ENCODE peak calls at places on chromosomes 6 and 20, in seven cellular contexts. E is IMR-90; R is spleen; V is CD8-positive, alpha-beta T cell; M is H9; T is MM.1S; G is endodermal cell. C is an unnamed sample. For H3K4me1, the result is how much of the 10 kb centered on the place peaks cover.

GRCh38 chr6:77015350-77015749 is 447.9 kb downstream of the HTR1B start:
- DNase-seq in G (no peak), T (no peak), V (no peak), E (peak), M (no peak), R (no peak), C (no peak)

GRCh38 chr20:22924949-22925612 is 110.0 kb upstream of the SSTR4 start:
- DNase-seq in M (no peak), R (no peak), E (no peak), T (no peak), V (no peak), G (no peak), C (no peak)

GRCh38 chr6:13472099-13472498 is 15.3 kb downstream of the GFOD1 start:
- DNase-seq in R (no peak), M (no peak), G (no peak), V (no peak), T (no peak), E (peak), C (no peak)

GRCh38 chr6:21508753-21509152 is 84.8 kb upstream of the SOX4 start:
- DNase-seq in R (no peak), G (no peak), M (no peak), T (no peak), V (no peak), E (no peak), C (no peak)

GRCh38 chr6:166305562-166306117 is 2.6 kb downstream of the PRR18 start:
- DNase-seq in M (no peak), T (no peak), R (no peak), G (no peak), E (no peak), V (no peak), C (no peak)

GRCh38 chr20:15278041-15278440 is 940.6 kb upstream of the FLRT3 start:
- DNase-seq in V (no peak), T (no peak), E (no peak), M (no peak), R (no peak), G (no peak), C (no peak)

GRCh38 chr6:54913211-54913610 is 66.6 kb downstream of the FAM83B start:
- DNase-seq in G (no peak), M (no peak), V (no peak), E (no peak), R (no peak), T (no peak), C (no peak)

GRCh38 chr20:55386686-55387085 is 618.6 kb downstream of the CBLN4 start:
- DNase-seq in R (no peak), V (no peak), T (no peak), G (no peak), E (no peak), M (no peak), C (no peak)

GRCh38 chr6:33251390-33252012 is 20.2 kb downstream of the VPS52 start:
- DNase-seq in V (no peak), G (no peak), E (peak), T (no peak), M (no peak), R (no peak), C (no peak)

GRCh38 chr6:128641701-128642100 is 121.3 kb upstream of the PTPRK start:
- DNase-seq in G (no peak), E (peak), R (no peak), M (no peak), V (no peak), T (no peak), C (no peak)

GRCh38 chr6:92589970-92590369 is 829.4 kb downstream of the EPHA7 start:
- DNase-seq in M (no peak), G (no peak), E (peak), V (no peak), T (no peak), R (no peak), C (no peak)

GRCh38 chr20:20837574-20838021 is 125.2 kb upstream of the RALGAPA2 start:
- DNase-seq in E (peak), T (peak), G (peak), R (no peak), V (no peak), M (peak), C (no peak)

GRCh38 chr6:3385660-3386151 is 71.1 kb downstream of the SLC22A23 start:
- DNase-seq in V (no peak), T (no peak), E (no peak), R (no peak), G (no peak), M (no peak), C (no peak)

GRCh38 chr6:115545410-115545986 is 515.2 kb downstream of the FRK start:
- DNase-seq in V (no peak), M (peak), E (no peak), G (peak), R (no peak), T (no peak), C (no peak)

GRCh38 chr6:11701568-11701967 is 77.0 kb downstream of the ADTRP start:
- DNase-seq in R (no peak), G (no peak), M (no peak), T (no peak), V (no peak), E (no peak), C (no peak)

GRCh38 chr6:42453027-42453648 is 1.4 kb upstream of the TRERF1 start:
- DNase-seq in R (peak), M (peak), V (peak), T (peak), E (peak), G (peak), C (peak)

GRCh38 chr6:149783551-149783950 is 34.0 kb downstream of the PCMT1 start:
- DNase-seq in T (no peak), M (no peak), V (no peak), E (no peak), G (no peak), R (no peak), C (no peak)

GRCh38 chr6:24547243-24547642 is 52.5 kb downstream of the ALDH5A1 start:
- DNase-seq in E (no peak), T (no peak), R (no peak), M (peak), V (peak), G (peak), C (no peak)

GRCh38 chr20:58463231-58463630 is 52.0 kb downstream of the APCDD1L start:
- DNase-seq in E (no peak), V (no peak), T (no peak), M (no peak), R (no peak), G (no peak), C (no peak)

GRCh38 chr6:41367700-41368099 is 32.3 kb downstream of the NCR2 start:
- DNase-seq in M (peak), R (no peak), E (peak), G (peak), T (no peak), V (no peak), C (peak)

GRCh38 chr6:69337301-69337700 is 459.5 kb downstream of the LMBRD1 start:
- DNase-seq in G (no peak), R (no peak), T (no peak), V (no peak), E (no peak), M (no peak), C (no peak)

GRCh38 chr6:159360306-159360705 is 191.1 kb downstream of the FNDC1 start:
- DNase-seq in E (no peak), R (no peak), M (no peak), T (no peak), G (no peak), V (no peak), C (no peak)

GRCh38 chr20:52985687-52986086 is 13.5 kb downstream of the TSHZ2 start:
- DNase-seq in E (no peak), G (no peak), M (no peak), V (no peak), T (no peak), R (no peak), C (no peak)

GRCh38 chr6:79463721-79464120 is 73.5 kb downstream of the LCA5 start:
- DNase-seq in T (no peak), M (peak), E (no peak), G (peak), V (no peak), R (no peak), C (peak)

GRCh38 chr20:52104546-52105044 is 87.0 kb downstream of the ZFP64 start:
- DNase-seq in E (peak), T (no peak), G (peak), V (no peak), M (peak), R (no peak), C (peak)

GRCh38 chr6:131029661-131030297 is 33.3 kb downstream of the EPB41L2 start:
- DNase-seq in M (peak), V (no peak), G (peak), R (no peak), E (peak), T (no peak), C (no peak)

GRCh38 chr6:101199441-101199840 is 194.1 kb upstream of the GRIK2 start:
- DNase-seq in R (no peak), V (no peak), M (no peak), G (no peak), T (no peak), E (no peak), C (no peak)

GRCh38 chr6:33627876-33628275 is 6.8 kb downstream of the ITPR3 start:
- DNase-seq in V (no peak), R (no peak), M (no peak), E (no peak), T (no peak), G (no peak), C (no peak)

GRCh38 chr6:16961577-16961976 is 140.3 kb upstream of the STMND1 start:
- DNase-seq in M (no peak), E (peak), R (no peak), V (no peak), G (no peak), T (no peak), C (no peak)

GRCh38 chr20:35342154-35342769 is 50.0 kb upstream of the FAM83C start:
- DNase-seq in G (peak), R (no peak), T (no peak), V (no peak), E (no peak), M (peak), C (no peak)

GRCh38 chr6:15148356-15149058 is 97.4 kb upstream of the JARID2 start:
- DNase-seq in R (peak), V (no peak), E (peak), G (peak), M (peak), T (no peak), C (peak)

GRCh38 chr6:121695346-121695745 is 259.9 kb downstream of the GJA1 start:
- DNase-seq in R (no peak), E (no peak), T (no peak), M (no peak), V (no peak), G (no peak), C (no peak)

DNA sequence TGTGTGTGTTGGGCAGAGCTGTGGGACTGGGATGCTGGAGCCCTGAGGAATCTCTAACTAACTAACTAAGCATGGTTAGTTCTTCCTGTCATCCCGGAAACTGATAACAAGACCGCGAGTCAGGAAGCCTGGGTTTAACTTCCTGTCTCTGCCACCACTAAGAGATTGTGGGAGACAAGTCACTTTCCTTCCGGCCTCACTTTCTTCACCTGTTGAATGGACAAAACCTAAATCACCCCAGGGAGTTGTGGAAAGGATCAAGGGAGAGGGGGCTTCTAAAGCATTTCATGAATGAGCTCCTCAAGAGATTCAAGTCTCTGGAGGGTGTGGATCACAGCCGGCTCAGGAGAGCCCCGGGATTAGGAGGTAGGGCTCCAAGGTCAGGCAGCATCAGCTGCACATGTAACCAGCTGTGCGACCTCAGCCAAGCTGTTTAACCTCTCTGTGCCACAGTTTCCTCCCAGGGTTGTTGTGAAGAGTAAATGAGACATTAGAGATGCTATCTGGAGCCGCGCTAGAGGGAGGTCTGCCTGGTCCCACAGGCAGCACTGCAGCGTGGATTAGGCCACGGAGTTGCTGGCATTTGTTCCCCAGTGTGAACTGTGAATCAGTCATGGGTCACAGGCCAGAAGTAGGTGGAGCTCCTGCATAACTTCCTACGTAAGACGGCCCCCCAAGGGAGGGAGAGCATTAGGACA is 105.1 kb downstream of the TOX2 start:
- DNase-seq in T (peak), M (no peak), E (peak), R (no peak), V (peak), G (peak), C (no peak)
- H3K4me1 ChIP-seq in T (under half), M (under half), E (under half), R (under half), V (under half), G (under half), C (under half)

GRCh38 chr6:88167625-88167937 is 1.4 kb upstream of the CNR1 start:
- DNase-seq in E (no peak), V (no peak), T (no peak), R (no peak), M (peak), G (no peak), C (no peak)
- H3K4me1 ChIP-seq in E (under half), V (under half), T (under half), R (under half), M (under half), G (under half), C (under half)

GRCh38 chr20:43942213-43942590 is 27.6 kb downstream of the TOX2 start:
- DNase-seq in R (no peak), E (no peak), V (no peak), G (no peak), T (no peak), M (no peak), C (no peak)
- H3K4me1 ChIP-seq in R (under half), E (under half), V (under half), G (under half), T (half or more), M (under half), C (half or more)

GRCh38 chr20:5719861-5720401 is 30.3 kb upstream of the SHLD1 start:
- DNase-seq in M (no peak), T (no peak), V (no peak), G (peak), R (no peak), E (peak), C (peak)
- H3K4me1 ChIP-seq in M (under half), T (under half), V (under half), G (under half), R (under half), E (under half), C (under half)

GRCh38 chr6:142013875-142014495 is 118.7 kb upstream of the GJE1 start:
- DNase-seq in T (no peak), M (no peak), R (no peak), V (no peak), G (no peak), E (no peak), C (no peak)
- H3K4me1 ChIP-seq in T (under half), M (under half), R (under half), V (under half), G (under half), E (under half), C (under half)

GRCh38 chr20:38167466-38167850 is 2.4 kb upstream of the TGM2 start:
- DNase-seq in G (no peak), M (no peak), E (no peak), V (no peak), T (no peak), R (no peak), C (no peak)

GRCh38 chr20:38170219-38170902 is 5.3 kb upstream of the TGM2 start:
- DNase-seq in R (no peak), E (peak), G (no peak), M (no peak), V (no peak), T (no peak), C (no peak)

GRCh38 chr20:38169636-38170035 is 4.6 kb upstream of the TGM2 start:
- DNase-seq in G (no peak), M (no peak), V (no peak), E (no peak), T (peak), R (no peak), C (no peak)

GRCh38 chr20:38167851-38168760 is 3.0 kb upstream of the TGM2 start:
- DNase-seq in M (peak), V (no peak), E (peak), R (peak), T (no peak), G (peak), C (peak)

GRCh38 chr20:38168791-38169589 is 3.9 kb upstream of the TGM2 start:
- DNase-seq in M (no peak), V (no peak), G (no peak), T (no peak), R (peak), E (no peak), C (peak)
- H3K4me1 ChIP-seq in M (under half), V (under half), G (under half), T (under half), R (under half), E (half or more), C (half or more)

DNA sequence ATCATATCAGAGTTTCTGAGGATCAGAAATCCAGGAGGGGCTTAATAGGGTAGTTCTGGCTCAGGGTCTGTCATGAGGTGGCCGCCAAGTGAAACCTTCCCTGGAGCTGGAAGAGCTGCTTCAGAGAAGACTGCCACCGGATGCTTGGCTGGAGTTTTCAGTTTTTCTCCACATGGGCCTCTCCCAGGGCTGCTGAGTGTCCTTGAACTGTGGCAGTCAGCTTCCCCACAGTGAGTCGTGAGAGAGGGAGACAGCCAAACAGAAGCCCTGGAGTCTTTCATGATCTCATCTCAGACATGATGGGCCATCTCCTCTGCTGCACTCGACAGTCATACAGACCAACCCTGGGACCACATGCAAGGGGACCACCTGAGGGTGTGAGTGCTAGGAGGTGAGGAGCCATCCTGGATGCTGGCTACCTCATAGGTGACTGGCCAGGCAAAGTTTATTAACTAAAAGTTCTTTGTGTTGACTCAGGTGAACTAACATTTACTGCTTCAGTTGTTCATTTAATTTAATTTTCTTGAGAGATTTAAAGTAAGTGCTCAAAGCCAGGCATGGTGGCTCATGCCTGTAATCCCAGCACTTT is 71.5 kb downstream of the SHLD1 start:
- DNase-seq in E (peak), V (no peak), M (no peak), T (no peak), G (no peak), R (no peak), C (no peak)
- H3K4me1 ChIP-seq in E (under half), V (under half), M (under half), T (under half), G (under half), R (under half), C (under half)